ENCODE peak calls at places on chromosome 11, in nine cellular contexts. Z is GM03348; E is RWPE2; G is CD8-positive, alpha-beta T cell; J is AG09319; T is LHCN-M2; H is lower lobe of right lung; M is breast epithelium; O is CD4-positive, alpha-beta memory T cell. Q is an unnamed sample.

GRCh38 chr11:27028653-27029052 is 12.0 kb upstream of the BBOX1 start:
- DNase-seq in H (no peak), M (no peak), G (no peak), E (no peak), J (no peak), T (no peak), Z (peak), O (no peak), Q (no peak)

GRCh38 chr11:9772218-9772617 is 108.3 kb downstream of the SWAP70 start:
- DNase-seq in O (no peak), E (no peak), J (no peak), H (no peak), Z (no peak), T (no peak), M (no peak), G (no peak), Q (no peak)

GRCh38 chr11:116984589-116984988 is 113.6 kb downstream of the SIK3 start:
- DNase-seq in M (no peak), H (no peak), J (peak), E (no peak), G (no peak), O (no peak), T (peak), Z (peak), Q (no peak)

GRCh38 chr11:116687458-116688201 is 85.2 kb downstream of the BUD13 start:
- DNase-seq in O (no peak), E (no peak), M (no peak), Z (peak), J (no peak), G (no peak), T (no peak), H (no peak), Q (no peak)

GRCh38 chr11:119262668-119263351 is 54.1 kb downstream of the MCAM start:
- DNase-seq in T (peak), G (no peak), Z (peak), H (no peak), O (no peak), J (no peak), M (no peak), E (no peak), Q (peak)

GRCh38 chr11:70555092-70555491 is 156.8 kb downstream of the CTTN start:
- DNase-seq in T (no peak), Z (no peak), M (no peak), E (no peak), J (no peak), O (no peak), G (no peak), H (no peak), Q (no peak)

GRCh38 chr11:44987506-44987905 is 36.8 kb upstream of the TP53I11 start:
- DNase-seq in H (no peak), E (no peak), J (no peak), G (no peak), Z (no peak), T (no peak), O (no peak), M (no peak), Q (no peak)

GRCh38 chr11:68677432-68677831 is 6.9 kb upstream of the GAL start:
- DNase-seq in M (peak), T (peak), E (peak), H (no peak), O (no peak), G (no peak), J (peak), Z (peak), Q (no peak)

GRCh38 chr11:61334434-61335354 is 1.7 kb downstream of the TKFC start:
- DNase-seq in Z (no peak), J (no peak), M (no peak), G (no peak), E (no peak), H (no peak), T (peak), O (no peak), Q (no peak)

GRCh38 chr11:107691003-107691402 is 20.9 kb downstream of the SLN start:
- DNase-seq in O (no peak), E (no peak), J (no peak), M (no peak), H (no peak), T (no peak), G (no peak), Z (no peak), Q (no peak)

GRCh38 chr11:2933376-2934056 is 4.3 kb upstream of the PHLDA2 start:
- DNase-seq in E (peak), T (peak), J (peak), Z (peak), O (peak), G (peak), H (peak), M (peak), Q (no peak)

GRCh38 chr11:120517390-120518315 is 6.1 kb downstream of the GRIK4 start:
- DNase-seq in T (peak), Z (no peak), M (peak), O (no peak), J (no peak), G (no peak), E (peak), H (peak), Q (no peak)

GRCh38 chr11:8219257-8220021 is 44.2 kb downstream of the LMO1 start:
- DNase-seq in M (no peak), G (no peak), E (no peak), T (peak), Z (peak), O (no peak), H (peak), J (peak), Q (no peak)

GRCh38 chr11:85694385-85694980 is 8.5 kb upstream of the CCDC89 start:
- DNase-seq in J (peak), M (no peak), Z (peak), H (no peak), T (peak), G (no peak), O (peak), E (no peak), Q (peak)

GRCh38 chr11:72735495-72736027 is 16.6 kb downstream of the ARAP1 start:
- DNase-seq in G (no peak), O (no peak), M (no peak), Z (peak), E (no peak), J (no peak), H (no peak), T (peak), Q (no peak)

GRCh38 chr11:80146231-80146630 is 705.4 kb upstream of the TENM4 start:
- DNase-seq in Z (no peak), H (no peak), O (no peak), M (no peak), E (no peak), J (no peak), T (peak), G (no peak), Q (no peak)

GRCh38 chr11:110797453-110797852 is 85.2 kb upstream of the ARHGAP20 start:
- DNase-seq in J (no peak), G (no peak), Z (no peak), O (no peak), E (no peak), M (no peak), T (peak), H (no peak), Q (no peak)

GRCh38 chr11:111923351-111923788 is 4.7 kb downstream of the C11orf52 start:
- DNase-seq in G (no peak), E (no peak), Z (no peak), M (no peak), O (no peak), T (no peak), J (no peak), H (no peak), Q (no peak)

GRCh38 chr11:118907051-118907748 is 18.5 kb downstream of the BCL9L start:
- DNase-seq in O (peak), Z (peak), G (peak), T (peak), E (peak), J (no peak), H (peak), M (peak), Q (peak)

GRCh38 chr11:78752528-78752927 is 177.9 kb upstream of the NARS2 start:
- DNase-seq in G (no peak), Z (no peak), E (no peak), O (no peak), H (no peak), J (no peak), M (no peak), T (no peak), Q (no peak)

GRCh38 chr11:118619444-118620205 is 12.2 kb downstream of the PHLDB1 start:
- DNase-seq in H (peak), T (peak), O (no peak), J (peak), M (no peak), E (peak), G (no peak), Z (peak), Q (no peak)

GRCh38 chr11:74169736-74170458 is 905 bp downstream of the C2CD3 start:
- DNase-seq in T (no peak), Z (no peak), O (no peak), E (no peak), M (no peak), J (no peak), G (no peak), H (no peak), Q (no peak)

GRCh38 chr11:92557848-92558247 is 333.2 kb downstream of the FAT3 start:
- DNase-seq in E (no peak), M (no peak), T (no peak), G (no peak), O (no peak), H (no peak), Z (no peak), J (no peak), Q (no peak)

GRCh38 chr11:73854680-73855079 is 22.0 kb downstream of the COA4 start:
- DNase-seq in G (no peak), T (no peak), Z (peak), M (no peak), H (no peak), O (no peak), E (no peak), J (no peak), Q (no peak)

GRCh38 chr11:46417711-46418110 is 26.1 kb upstream of the CHRM4 start:
- DNase-seq in O (no peak), H (no peak), J (no peak), T (no peak), Z (no peak), M (no peak), E (no peak), G (no peak), Q (no peak)

GRCh38 chr11:36453678-36454077 is 56.4 kb downstream of the TRAF6 start:
- DNase-seq in O (no peak), J (no peak), Z (no peak), M (no peak), H (no peak), T (no peak), G (no peak), E (no peak), Q (no peak)

GRCh38 chr11:5564259-5565019 is 16.1 kb upstream of the OR52H1 start:
- DNase-seq in J (no peak), O (no peak), Z (no peak), E (no peak), M (no peak), G (no peak), H (no peak), T (peak), Q (no peak)

GRCh38 chr11:94549166-94549565 is 5.4 kb downstream of the FUT4 start:
- DNase-seq in J (no peak), H (no peak), E (no peak), T (no peak), G (no peak), Z (no peak), O (no peak), M (no peak), Q (no peak)